ENCODE peak calls at places on chromosomes 1 and 21, in ten cellular contexts. W, G, N, T, H, F, O, B, L and J are unnamed samples.

GRCh38 chr1:164256456-164256855 is 302.5 kb upstream of the PBX1 start:
- DNase-seq in G (no peak), H (no peak), N (no peak), W (no peak), F (no peak), B (no peak), O (no peak), L (no peak), T (no peak), J (no peak)

GRCh38 chr1:95388041-95388440 is 154.0 kb downstream of the RWDD3 start:
- DNase-seq in B (no peak), G (no peak), T (no peak), N (no peak), W (no peak), F (no peak), L (no peak), H (no peak), O (no peak), J (no peak)

GRCh38 chr1:39333296-39333695 is 128.8 kb downstream of the MACF1 start:
- DNase-seq in N (no peak), G (no peak), H (no peak), B (peak; percentile 24), F (peak; percentile 32), L (no peak), W (peak; percentile 29), T (no peak), O (peak; percentile 22), J (no peak)

GRCh38 chr1:104329278-104329677 is 579.6 kb downstream of the AMY1C start:
- DNase-seq in W (no peak), N (no peak), O (no peak), F (no peak), L (no peak), G (no peak), B (no peak), T (no peak), H (no peak), J (no peak)

GRCh38 chr1:201267481-201268229 is 15.7 kb upstream of the PKP1 start:
- DNase-seq in L (no peak), H (no peak), F (no peak), W (peak; percentile 6), G (no peak), O (no peak), B (peak; percentile 75), T (no peak), N (no peak), J (no peak)

GRCh38 chr1:44511769-44512168 is 106.7 kb downstream of the RNF220 start:
- DNase-seq in H (no peak), W (no peak), B (no peak), N (no peak), F (no peak), T (no peak), L (no peak), O (no peak), G (no peak), J (no peak)

GRCh38 chr1:150566589-150567340 is 12.6 kb downstream of the MCL1 start:
- DNase-seq in W (no peak), N (no peak), H (no peak), F (no peak), O (no peak), B (peak; percentile 17), L (no peak), T (no peak), G (no peak), J (no peak)

GRCh38 chr1:43410571-43410970 is 20.9 kb downstream of the SZT2 start:
- DNase-seq in B (no peak), G (no peak), O (no peak), L (no peak), H (no peak), W (no peak), N (no peak), F (no peak), T (no peak), J (no peak)

GRCh38 chr21:35860181-35860869 is 200.0 kb downstream of the SETD4 start:
- DNase-seq in N (no peak), G (no peak), F (no peak), W (no peak), L (no peak), T (no peak), B (no peak), H (no peak), O (no peak), J (no peak)

GRCh38 chr1:110477445-110477957 is 26.6 kb downstream of the PROK1 start:
- DNase-seq in T (peak; percentile 28), F (no peak), G (no peak), O (no peak), W (no peak), L (no peak), N (no peak), H (no peak), B (no peak), J (no peak)

GRCh38 chr1:110476028-110476765 is 25.2 kb downstream of the PROK1 start:
- DNase-seq in T (no peak), N (no peak), F (peak; percentile 31), G (no peak), H (no peak), O (no peak), L (no peak), W (no peak), B (peak; percentile 32), J (no peak)

GRCh38 chr1:110477041-110477440 is 26.1 kb downstream of the PROK1 start:
- DNase-seq in L (peak; percentile 16), T (no peak), O (peak; percentile 70), F (peak; percentile 29), W (no peak), G (no peak), B (peak; percentile 59), H (no peak), N (no peak), J (peak; percentile 85)

GRCh38 chr1:110474444-110474843 is 23.5 kb downstream of the PROK1 start:
- DNase-seq in W (no peak), L (no peak), G (no peak), F (no peak), T (no peak), H (no peak), O (no peak), B (no peak), N (no peak), J (no peak)

DNA sequence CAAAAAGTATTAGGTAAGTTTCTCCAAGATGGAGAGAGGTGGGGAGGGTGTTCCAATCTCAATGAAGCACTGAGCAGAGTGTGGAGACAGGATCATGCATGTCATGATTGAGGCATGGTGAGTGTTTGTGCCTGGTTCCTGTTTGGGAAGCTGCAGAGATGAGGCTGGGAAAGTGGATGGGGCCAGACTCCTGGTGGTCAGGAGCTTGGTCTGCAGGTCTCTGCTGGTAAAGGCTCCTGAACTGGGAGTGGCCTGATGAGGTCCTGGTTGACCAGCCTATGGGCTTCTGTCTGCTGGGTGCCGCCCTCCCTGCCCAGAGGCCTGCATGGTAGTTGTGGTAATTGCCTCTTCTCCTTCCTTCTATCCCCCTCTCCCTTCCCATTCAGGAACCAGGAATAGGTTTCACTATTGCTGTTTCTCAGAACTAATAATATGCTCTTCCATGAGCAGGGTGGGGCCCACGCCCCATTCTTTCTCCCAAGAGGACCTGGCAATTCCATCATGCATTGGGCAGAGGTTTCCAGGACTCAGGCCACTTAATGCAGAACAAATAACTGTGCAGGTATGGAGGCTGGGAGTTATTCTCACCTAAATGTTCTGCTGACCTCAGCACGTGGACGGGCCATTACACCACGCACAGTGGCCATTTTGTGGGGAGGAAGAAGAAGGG is 24.5 kb downstream of the PROK1 start:
- DNase-seq in W (no peak), O (no peak), L (no peak), F (no peak), B (no peak), H (no peak), N (no peak), T (no peak), G (no peak), J (no peak)
- TF ChIP-seq CTCF in W (no peak), O (no peak), L (no peak), F (no peak), B (no peak), H (no peak), N (no peak), T (no peak), G (no peak), J (no peak)

GRCh38 chr1:97186381-97186780 is 464.8 kb downstream of the PTBP2 start:
- DNase-seq in F (no peak), B (peak; percentile 15), G (peak; percentile 8), N (no peak), O (no peak), W (no peak), T (peak; percentile 8), H (no peak), L (no peak), J (no peak)
- TF ChIP-seq CTCF in F (peak; percentile 20), B (no peak), G (no peak), N (no peak), O (peak; percentile 17), W (no peak), T (peak; percentile 42), H (no peak), L (peak; percentile 16), J (peak; percentile 8)

DNA sequence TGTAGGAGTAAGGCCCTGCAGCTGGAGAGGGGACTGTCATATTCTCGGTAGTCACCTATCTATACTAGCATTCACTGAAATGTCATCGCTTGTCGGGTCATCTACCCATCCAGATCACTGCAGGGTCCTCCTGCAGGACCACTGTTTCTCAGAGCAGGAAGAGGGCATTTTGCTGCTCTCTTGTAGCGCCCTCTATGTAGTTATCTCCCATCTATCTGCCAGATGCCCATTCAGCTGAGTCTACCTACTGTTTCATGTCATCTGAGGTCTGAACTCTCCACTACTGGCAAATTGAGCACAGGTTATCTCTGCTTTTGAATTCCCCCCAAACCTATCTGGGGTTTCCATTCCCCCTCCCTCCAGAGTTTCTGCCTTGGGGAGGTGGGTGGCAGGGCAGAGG is 258.2 kb upstream of the FOXD3 start:
- DNase-seq in B (no peak), G (no peak), N (no peak), F (no peak), W (no peak), O (no peak), L (no peak), T (no peak), H (no peak), J (no peak)
- TF ChIP-seq CTCF in B (no peak), G (no peak), N (no peak), F (no peak), W (no peak), O (no peak), L (no peak), T (no peak), H (no peak), J (no peak)

GRCh38 chr1:54500030-54500389 is 48.0 kb upstream of the ACOT11 start:
- DNase-seq in H (no peak), O (no peak), G (no peak), B (no peak), N (no peak), L (no peak), F (no peak), T (no peak), W (no peak), J (no peak)

GRCh38 chr1:54501849-54502248 is 46.2 kb upstream of the ACOT11 start:
- DNase-seq in W (no peak), H (no peak), O (no peak), T (no peak), F (no peak), G (no peak), N (no peak), L (no peak), B (no peak), J (no peak)

GRCh38 chr1:54497338-54497737 is 50.7 kb upstream of the ACOT11 start:
- DNase-seq in N (no peak), H (no peak), W (no peak), T (no peak), B (no peak), L (no peak), O (no peak), F (no peak), G (no peak), J (no peak)

GRCh38 chr1:54498383-54499096 is 49.5 kb upstream of the ACOT11 start:
- DNase-seq in T (peak; percentile 56), G (no peak), N (no peak), L (no peak), F (no peak), O (no peak), W (no peak), B (no peak), H (no peak), J (no peak)

GRCh38 chr1:54499097-54500029 is 48.7 kb upstream of the ACOT11 start:
- DNase-seq in G (peak; percentile 48), L (no peak), W (no peak), N (no peak), H (no peak), B (peak; percentile 23), O (peak; percentile 78), F (peak; percentile 60), T (peak; percentile 77), J (peak; percentile 53)
- TF ChIP-seq CTCF in G (peak; percentile 50), L (peak; percentile 50), W (no peak), N (peak; percentile 29), H (peak; percentile 59), B (peak; percentile 16), O (peak; percentile 52), F (peak; percentile 40), T (peak; percentile 56), J (peak; percentile 51)